ENCODE peak calls at places on chromosome 15, in nine cellular contexts. S, L, U, Z, N, X, E, C and Q are unnamed samples.

GRCh38 chr15:81785181-81785580 is 260.6 kb downstream of the MEX3B start:
- DNase-seq in S (no peak), L (no peak), U (no peak), Z (no peak), N (no peak), X (peak), E (no peak), C (no peak), Q (no peak)

GRCh38 chr15:77457619-77458265 is 37.1 kb downstream of the HMG20A start:
- DNase-seq in S (no peak), L (no peak), U (no peak), Z (no peak), N (no peak), X (no peak), E (no peak), C (no peak), Q (no peak)

GRCh38 chr15:41789237-41789636 is 15.0 kb downstream of the MAPKBP1 start:
- DNase-seq in S (no peak), L (no peak), U (no peak), Z (no peak), N (no peak), X (no peak), E (no peak), C (no peak), Q (no peak)

GRCh38 chr15:45790325-45790943 is 155.6 kb downstream of the SQOR start:
- DNase-seq in S (no peak), L (no peak), U (no peak), Z (no peak), N (no peak), X (peak), E (peak), C (no peak), Q (peak)

GRCh38 chr15:78761891-78762385 is 49.3 kb downstream of the ADAMTS7 start:
- DNase-seq in S (peak), L (no peak), U (no peak), Z (no peak), N (no peak), X (no peak), E (no peak), C (no peak), Q (no peak)

GRCh38 chr15:60701261-60702019 is 222.5 kb upstream of the ICE2 start:
- DNase-seq in S (no peak), L (no peak), U (no peak), Z (no peak), N (no peak), X (no peak), E (no peak), C (no peak), Q (no peak)

GRCh38 chr15:41631880-41632279 is 28.3 kb upstream of the MGA start:
- DNase-seq in S (no peak), L (no peak), U (no peak), Z (no peak), N (no peak), X (no peak), E (peak), C (no peak), Q (no peak)

GRCh38 chr15:85595804-85596536 is 198.8 kb downstream of the KLHL25 start:
- DNase-seq in S (no peak), L (no peak), U (no peak), Z (no peak), N (no peak), X (no peak), E (peak), C (no peak), Q (no peak)

GRCh38 chr15:90483012-90483307 is 46.8 kb upstream of the CRTC3 start:
- DNase-seq in S (no peak), L (no peak), U (no peak), Z (no peak), N (no peak), X (no peak), E (no peak), C (no peak), Q (no peak)

GRCh38 chr15:97706059-97706458 is 254.4 kb upstream of the ARRDC4 start:
- DNase-seq in S (no peak), L (no peak), U (no peak), Z (no peak), N (no peak), X (no peak), E (no peak), C (no peak), Q (no peak)

GRCh38 chr15:83956887-83957286 is 278.7 kb upstream of the GOLGA6L4 start:
- DNase-seq in S (no peak), L (no peak), U (no peak), Z (no peak), N (no peak), X (no peak), E (no peak), C (no peak), Q (no peak)

GRCh38 chr15:67977690-67978089 is 76.4 kb upstream of the PIAS1 start:
- DNase-seq in S (no peak), L (no peak), U (no peak), Z (no peak), N (no peak), X (no peak), E (no peak), C (no peak), Q (no peak)

GRCh38 chr15:46280753-46281521 is 646.1 kb downstream of the SQOR start:
- DNase-seq in S (no peak), L (no peak), U (no peak), Z (no peak), N (no peak), X (peak), E (peak), C (no peak), Q (no peak)

GRCh38 chr15:76391847-76392246 is 55.3 kb downstream of the ISL2 start:
- DNase-seq in S (no peak), L (no peak), U (no peak), Z (no peak), N (no peak), X (no peak), E (no peak), C (no peak), Q (no peak)

GRCh38 chr15:100245855-100246254 is 95.9 kb downstream of the ADAMTS17 start:
- DNase-seq in S (no peak), L (no peak), U (no peak), Z (no peak), N (no peak), X (peak), E (no peak), C (no peak), Q (no peak)

GRCh38 chr15:40090774-40091455 is 17.8 kb downstream of the BMF start:
- DNase-seq in S (no peak), L (no peak), U (no peak), Z (peak), N (no peak), X (no peak), E (no peak), C (no peak), Q (no peak)

GRCh38 chr15:91966181-91966552 is 112.7 kb downstream of the SLCO3A1 start:
- DNase-seq in S (no peak), L (no peak), U (no peak), Z (no peak), N (no peak), X (no peak), E (no peak), C (no peak), Q (no peak)

GRCh38 chr15:50353251-50353998 is 1.6 kb downstream of the GABPB1 start:
- DNase-seq in S (no peak), L (peak), U (no peak), Z (no peak), N (no peak), X (no peak), E (peak), C (no peak), Q (no peak)

GRCh38 chr15:82852906-82853635 is 43.6 kb downstream of the WHAMM start:
- DNase-seq in S (no peak), L (no peak), U (no peak), Z (no peak), N (no peak), X (no peak), E (no peak), C (no peak), Q (no peak)

GRCh38 chr15:101139986-101140696 is 111.7 kb downstream of the CHSY1 start:
- DNase-seq in S (no peak), L (no peak), U (no peak), Z (no peak), N (no peak), X (no peak), E (no peak), C (no peak), Q (no peak)

GRCh38 chr15:76753131-76753530 is 152.0 kb downstream of the SCAPER start:
- DNase-seq in S (no peak), L (no peak), U (no peak), Z (no peak), N (no peak), X (no peak), E (no peak), C (no peak), Q (no peak)

GRCh38 chr15:41877631-41878354 is 16.1 kb downstream of the SPTBN5 start:
- DNase-seq in S (no peak), L (no peak), U (no peak), Z (no peak), N (no peak), X (no peak), E (no peak), C (no peak), Q (no peak)

GRCh38 chr15:39704684-39705083 is 78.0 kb downstream of the FSIP1 start:
- DNase-seq in S (no peak), L (no peak), U (no peak), Z (no peak), N (no peak), X (no peak), E (peak), C (no peak), Q (no peak)

GRCh38 chr15:42367041-42367440 is 7.7 kb downstream of the CAPN3 start:
- DNase-seq in S (no peak), L (no peak), U (no peak), Z (no peak), N (no peak), X (no peak), E (no peak), C (no peak), Q (no peak)

GRCh38 chr15:83300826-83301225 is 16.4 kb upstream of the BNC1 start:
- DNase-seq in S (no peak), L (no peak), U (no peak), Z (no peak), N (no peak), X (no peak), E (peak), C (no peak), Q (no peak)

GRCh38 chr15:65086680-65087111 is 10.2 kb downstream of the KBTBD13 start:
- DNase-seq in S (no peak), L (no peak), U (no peak), Z (peak), N (no peak), X (no peak), E (peak), C (no peak), Q (no peak)
- TF ChIP-seq CTCF in S (no peak), L (no peak), U (no peak), Z (peak), N (no peak), X (no peak), E (peak), C (no peak), Q (peak)

DNA sequence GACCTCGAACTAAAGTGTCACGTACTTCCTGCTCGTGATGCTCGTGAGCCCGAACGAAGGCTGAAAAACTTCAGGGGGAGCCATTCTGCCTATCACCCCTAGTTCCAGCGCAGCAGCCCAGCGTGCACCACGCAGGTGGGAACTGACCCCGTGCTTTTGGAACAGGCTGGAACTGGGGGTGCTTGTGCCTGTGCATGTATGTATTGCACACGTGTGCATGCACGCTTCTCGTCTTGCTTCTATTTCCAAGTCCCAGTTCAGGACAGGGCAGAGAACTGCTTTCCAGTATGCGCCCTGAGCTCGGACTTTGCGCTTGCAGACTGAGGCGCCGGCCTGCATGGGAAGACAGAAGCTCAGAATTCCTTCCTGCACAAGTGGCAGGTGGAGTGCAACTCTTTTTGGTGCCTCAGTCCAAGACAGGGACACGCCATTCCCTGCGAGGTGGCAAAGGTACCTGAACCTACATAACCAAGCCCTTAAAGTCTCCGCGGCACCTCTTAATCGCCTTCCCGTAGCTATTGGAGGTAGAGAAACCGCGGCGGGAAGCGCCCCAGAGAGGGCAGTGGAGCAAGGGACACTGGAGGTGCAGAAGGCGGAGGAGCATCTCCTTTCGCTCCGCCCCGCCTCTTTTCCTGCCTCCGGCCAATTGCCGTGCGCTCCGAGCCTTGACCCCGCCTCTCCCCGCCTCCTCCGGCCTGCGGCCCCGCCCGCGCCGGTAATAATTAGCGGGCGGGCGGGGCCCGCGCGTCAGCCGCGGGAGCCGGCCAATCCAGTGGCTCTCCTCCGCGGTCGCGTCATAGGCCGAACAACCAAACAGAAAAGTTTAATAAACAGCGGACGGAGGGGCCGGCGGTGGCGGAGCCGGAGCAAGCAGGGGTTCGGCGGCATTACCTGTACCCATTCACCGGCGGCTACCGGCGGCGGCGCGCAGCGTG is at the start of gene ZFAND6:
- DNase-seq in S (peak), L (peak), U (peak), Z (peak), N (peak), X (peak), E (peak), C (peak), Q (peak)
- TF ChIP-seq CTCF in S (no peak), L (peak), U (no peak), Z (no peak), N (no peak), X (no peak), E (no peak), C (no peak), Q (no peak)

DNA sequence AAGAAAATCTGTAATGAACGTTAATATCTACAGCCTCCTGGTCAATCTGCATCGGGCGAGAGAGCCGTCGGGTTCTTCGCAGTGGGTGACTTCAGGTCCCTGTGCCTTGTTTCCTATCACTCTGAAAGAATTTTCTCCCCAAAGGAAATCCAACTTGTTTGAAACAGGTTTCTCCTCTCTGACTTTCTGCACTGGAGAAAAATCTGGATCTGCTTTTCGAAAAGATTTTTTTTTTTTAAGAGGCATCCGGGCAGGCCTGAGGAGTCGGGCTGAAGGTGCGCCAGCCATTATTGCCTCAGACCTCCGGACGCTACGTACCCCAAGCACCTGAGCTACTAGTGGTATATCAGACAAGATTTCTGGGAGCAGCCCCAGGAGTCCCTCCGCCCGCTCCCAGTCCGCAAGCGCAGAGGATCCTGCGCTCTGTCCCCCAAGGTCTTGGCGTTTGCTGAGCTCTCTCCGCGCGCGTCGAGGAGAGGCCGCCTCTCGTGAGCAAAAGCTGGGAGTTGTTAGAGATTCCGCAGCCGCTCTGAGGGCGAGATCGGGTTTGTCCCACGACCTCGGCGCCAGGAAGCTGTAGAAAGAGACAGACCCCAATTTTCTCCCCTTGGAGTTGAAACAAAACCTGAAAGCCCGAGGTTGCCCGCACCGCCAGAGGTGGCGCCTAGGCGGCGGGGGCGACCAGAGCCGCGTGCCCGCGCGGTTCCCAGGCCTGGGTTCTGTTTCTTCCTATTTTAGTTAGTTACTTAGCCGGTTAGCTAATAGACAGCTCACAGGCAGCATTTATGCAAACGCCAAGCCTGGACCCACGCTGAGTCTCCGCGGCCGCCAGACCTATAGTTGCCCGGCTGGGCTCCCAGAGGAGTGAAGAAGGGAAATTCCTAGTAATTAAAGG is 72.4 kb upstream of the POLG start:
- DNase-seq in S (no peak), L (no peak), U (no peak), Z (no peak), N (peak), X (peak), E (peak), C (no peak), Q (no peak)
- TF ChIP-seq CTCF in S (no peak), L (peak), U (no peak), Z (no peak), N (no peak), X (peak), E (peak), C (no peak), Q (no peak)

DNA sequence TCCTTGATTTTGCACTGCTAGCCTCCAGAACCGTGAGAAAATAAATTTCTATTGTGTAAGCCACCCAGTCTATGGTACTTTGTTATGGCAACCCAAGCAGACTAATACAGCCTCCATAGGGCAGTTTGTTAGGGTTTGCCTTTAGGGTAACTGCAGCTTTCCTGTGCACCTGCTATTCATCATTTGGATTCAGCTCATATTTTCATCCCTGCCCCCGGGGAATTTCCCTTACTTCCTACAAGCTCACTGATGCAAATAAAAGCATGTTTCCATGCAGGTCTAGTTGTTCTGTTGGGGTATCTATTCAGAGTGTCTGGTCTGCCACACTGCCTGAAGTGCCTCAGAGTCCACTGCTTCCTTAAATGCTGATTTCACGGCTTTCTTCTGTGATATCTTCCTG is 48.6 kb upstream of the ATOSA start:
- DNase-seq in S (no peak), L (no peak), U (no peak), Z (no peak), N (no peak), X (no peak), E (no peak), C (no peak), Q (no peak)
- TF ChIP-seq CTCF in S (no peak), L (no peak), U (no peak), Z (no peak), N (no peak), X (no peak), E (no peak), C (no peak), Q (no peak)

GRCh38 chr15:72195101-72195511 is 2.5 kb downstream of the GRAMD2A start:
- DNase-seq in S (no peak), L (no peak), U (no peak), Z (no peak), N (no peak), X (no peak), E (peak), C (no peak), Q (no peak)
- TF ChIP-seq CTCF in S (no peak), L (no peak), U (no peak), Z (no peak), N (no peak), X (no peak), E (no peak), C (no peak), Q (no peak)

DNA sequence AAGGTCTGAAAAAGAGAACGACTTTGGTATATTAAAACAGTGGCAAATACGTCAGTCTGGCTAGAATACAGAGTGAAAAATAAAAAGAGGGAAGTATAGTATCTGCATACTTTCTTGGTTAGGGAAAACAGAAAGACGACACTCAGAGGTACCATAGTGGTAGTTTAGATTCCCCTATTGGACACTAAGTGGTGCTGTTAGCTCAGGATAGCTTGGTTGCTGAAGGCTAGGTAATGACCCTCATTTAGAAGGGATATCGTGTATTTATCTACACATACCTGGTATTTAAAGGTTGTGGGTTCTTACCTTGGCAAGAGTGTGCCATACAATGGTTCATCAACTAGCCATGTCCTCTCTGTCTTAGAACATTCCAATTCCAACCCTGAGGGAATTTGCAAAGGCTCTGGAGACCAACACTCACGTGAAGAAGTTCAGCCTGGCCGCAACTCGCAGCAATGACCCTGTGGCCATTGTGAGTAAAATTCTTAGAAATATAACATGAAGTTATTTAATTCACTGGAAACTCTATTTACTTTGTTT is 31.0 kb downstream of the TMOD2 start:
- DNase-seq in S (no peak), L (no peak), U (no peak), Z (no peak), N (no peak), X (peak), E (peak), C (no peak), Q (no peak)
- TF ChIP-seq CTCF in S (no peak), L (no peak), U (no peak), Z (no peak), N (no peak), X (peak), E (peak), C (no peak), Q (no peak)

GRCh38 chr15:43524254-43524847 is 6.9 kb downstream of the MAP1A start:
- DNase-seq in S (no peak), L (no peak), U (no peak), Z (no peak), N (no peak), X (no peak), E (no peak), C (no peak), Q (no peak)
- TF ChIP-seq CTCF in S (no peak), L (peak), U (no peak), Z (no peak), N (no peak), X (no peak), E (no peak), C (no peak), Q (no peak)

GRCh38 chr15:28881600-28881999 is 4.2 kb upstream of the APBA2 start:
- DNase-seq in S (no peak), L (no peak), U (no peak), Z (no peak), N (no peak), X (no peak), E (no peak), C (no peak), Q (no peak)
- TF ChIP-seq CTCF in S (no peak), L (no peak), U (no peak), Z (no peak), N (no peak), X (no peak), E (no peak), C (no peak), Q (no peak)